ENCODE peak calls at places on chromosomes 6 and 20, in ten cellular contexts. Q is WTC11; V is neuronal stem cell; K is activated CD4-positive, alpha-beta T cell treated with anti-CD3 and anti-CD28 coated beads, Interleukin-2, amount 50 U/mL, for 48 hours; C is NCI-H345; E is substantia nigra; L is activated B cell treated with CpG ODN at 0.5 μM for 24 hours; O is NCI-H1092; H is SW 1271; I is SK-MEL-5. D is an unnamed sample.

GRCh38 chr6:56827908-56828649 is 126.8 kb upstream of the BEND6 start:
- DNase-seq in Q (no peak), V (no peak), K (no peak), C (no peak), E (no peak), L (no peak), O (no peak), H (no peak), I (no peak), D (no peak)

GRCh38 chr6:35052694-35053565 is 88.2 kb downstream of the TCP11 start:
- DNase-seq in Q (peak; percentile 7), V (peak; percentile 57), K (no peak), C (no peak), E (peak; percentile 57), L (no peak), O (no peak), H (no peak), I (peak; percentile 31), D (peak; percentile 62)

GRCh38 chr6:1498491-1499113 is 109.2 kb downstream of the FOXF2 start:
- DNase-seq in Q (no peak), V (no peak), K (no peak), C (no peak), E (no peak), L (no peak), O (no peak), H (no peak), I (peak; percentile 82), D (no peak)

GRCh38 chr20:46219920-46220319 is 88.4 kb downstream of the CDH22 start:
- DNase-seq in Q (no peak), V (no peak), K (no peak), C (no peak), E (no peak), L (no peak), O (no peak), H (no peak), I (no peak), D (no peak)

GRCh38 chr6:114997813-114998292 is 655.0 kb upstream of the HS3ST5 start:
- DNase-seq in Q (no peak), V (no peak), K (no peak), C (no peak), E (no peak), L (no peak), O (no peak), H (peak; percentile 20), I (peak; percentile 66), D (no peak)

GRCh38 chr6:69026243-69026642 is 391.2 kb downstream of the ADGRB3 start:
- DNase-seq in Q (no peak), V (no peak), K (no peak), C (no peak), E (no peak), L (no peak), O (no peak), H (peak; percentile 9), I (no peak), D (no peak)

GRCh38 chr6:48826884-48827701 is 636.0 kb downstream of the MMUT start:
- DNase-seq in Q (no peak), V (no peak), K (no peak), C (no peak), E (no peak), L (no peak), O (no peak), H (peak; percentile 97), I (no peak), D (peak; percentile 43)

GRCh38 chr6:4287811-4288244 is 152.5 kb upstream of the ECI2 start:
- DNase-seq in Q (no peak), V (peak; percentile 14), K (no peak), C (peak; percentile 5), E (no peak), L (no peak), O (no peak), H (no peak), I (no peak), D (no peak)

GRCh38 chr6:43308101-43308989 is at the start of gene CRIP3:
- DNase-seq in Q (peak; percentile 90), V (peak; percentile 48), K (peak; percentile 69), C (peak; percentile 63), E (no peak), L (peak; percentile 58), O (peak; percentile 84), H (no peak), I (no peak), D (no peak)

GRCh38 chr6:47420394-47421371 is 56.9 kb upstream of the CD2AP start:
- DNase-seq in Q (no peak), V (no peak), K (no peak), C (no peak), E (no peak), L (no peak), O (no peak), H (no peak), I (no peak), D (no peak)

GRCh38 chr6:157985378-157986155 is 3.9 kb downstream of the SYNJ2 start:
- DNase-seq in Q (no peak), V (no peak), K (no peak), C (peak; percentile 70), E (peak; percentile 30), L (no peak), O (no peak), H (no peak), I (no peak), D (no peak)

GRCh38 chr20:26216025-26216424 is 519.4 kb upstream of the ZNF337 start:
- DNase-seq in Q (no peak), V (no peak), K (no peak), C (no peak), E (no peak), L (no peak), O (no peak), H (no peak), I (no peak), D (no peak)

GRCh38 chr6:68634503-68635411 is at the start of gene ADGRB3:
- DNase-seq in Q (peak; percentile 76), V (peak; percentile 81), K (peak; percentile 38), C (peak; percentile 95), E (peak; percentile 94), L (no peak), O (peak; percentile 90), H (peak; percentile 20), I (peak; percentile 82), D (peak; percentile 82)

GRCh38 chr6:93915961-93916360 is 496.6 kb upstream of the EPHA7 start:
- DNase-seq in Q (no peak), V (no peak), K (no peak), C (no peak), E (no peak), L (no peak), O (no peak), H (no peak), I (no peak), D (no peak)

GRCh38 chr6:11848852-11849731 is 70.5 kb upstream of the ADTRP start:
- DNase-seq in Q (no peak), V (no peak), K (no peak), C (peak; percentile 18), E (no peak), L (no peak), O (peak; percentile 15), H (no peak), I (no peak), D (no peak)

GRCh38 chr6:88492824-88493223 is 326.7 kb upstream of the CNR1 start:
- DNase-seq in Q (no peak), V (no peak), K (no peak), C (no peak), E (no peak), L (no peak), O (no peak), H (no peak), I (peak; percentile 22), D (no peak)

GRCh38 chr20:10040070-10040970 is 5.5 kb downstream of the ANKEF1 start:
- DNase-seq in Q (no peak), V (no peak), K (no peak), C (peak; percentile 19), E (no peak), L (no peak), O (no peak), H (peak; percentile 55), I (no peak), D (no peak)

GRCh38 chr6:115540077-115540869 is 520.4 kb downstream of the FRK start:
- DNase-seq in Q (no peak), V (no peak), K (no peak), C (no peak), E (no peak), L (no peak), O (no peak), H (no peak), I (peak; percentile 81), D (no peak)

GRCh38 chr20:32570401-32571190 is 14.5 kb downstream of the NOL4L start:
- DNase-seq in Q (no peak), V (no peak), K (no peak), C (no peak), E (no peak), L (no peak), O (no peak), H (no peak), I (no peak), D (no peak)

GRCh38 chr6:24497254-24497989 is 2.7 kb downstream of the ALDH5A1 start:
- DNase-seq in Q (no peak), V (no peak), K (no peak), C (no peak), E (no peak), L (no peak), O (no peak), H (no peak), I (no peak), D (no peak)

GRCh38 chr20:47785321-47785899 is at the start of gene SULF2:
- DNase-seq in Q (peak; percentile 55), V (peak; percentile 35), K (no peak), C (peak; percentile 45), E (no peak), L (peak; percentile 16), O (no peak), H (no peak), I (no peak), D (no peak)

GRCh38 chr6:1079525-1079924 is 232.4 kb upstream of the FOXQ1 start:
- DNase-seq in Q (no peak), V (no peak), K (no peak), C (no peak), E (no peak), L (no peak), O (no peak), H (no peak), I (no peak), D (no peak)

GRCh38 chr6:24403501-24403824 is 727 bp downstream of the MRS2 start:
- DNase-seq in Q (no peak), V (no peak), K (no peak), C (no peak), E (no peak), L (no peak), O (no peak), H (no peak), I (no peak), D (no peak)

GRCh38 chr6:52877168-52877567 is 32.3 kb downstream of the GSTA3 start:
- DNase-seq in Q (no peak), V (no peak), K (no peak), C (no peak), E (no peak), L (no peak), O (no peak), H (no peak), I (peak; percentile 12), D (no peak)

GRCh38 chr20:56750430-56750829 is 121.3 kb downstream of the TFAP2C start:
- DNase-seq in Q (peak; percentile 76), V (peak; percentile 40), K (no peak), C (no peak), E (no peak), L (no peak), O (no peak), H (no peak), I (no peak), D (no peak)

GRCh38 chr6:16684195-16684689 is 77.0 kb downstream of the ATXN1 start:
- DNase-seq in Q (no peak), V (no peak), K (no peak), C (no peak), E (no peak), L (no peak), O (no peak), H (no peak), I (peak; percentile 50), D (no peak)

GRCh38 chr6:169898788-169899480 is 147.5 kb downstream of the ERMARD start:
- DNase-seq in Q (no peak), V (no peak), K (no peak), C (no peak), E (no peak), L (no peak), O (no peak), H (no peak), I (no peak), D (no peak)

GRCh38 chr6:34884996-34885395 is 2.8 kb downstream of the TAF11 start:
- DNase-seq in Q (no peak), V (no peak), K (no peak), C (no peak), E (no peak), L (no peak), O (no peak), H (no peak), I (no peak), D (no peak)

D was measured in ureter.